ENCODE peak calls at places on chromosomes 2 and 18, in five cellular contexts. N is Panc1, R is sigmoid colon, J is suprapubic skin, G is SK-N-SH. O is an unnamed sample.

GRCh38 chr2:64173156-64174135 is 29.2 kb upstream of the PELI1 start:
- DNase-seq in N (no peak), R (no peak), J (no peak), G (no peak), O (no peak)

GRCh38 chr2:47080888-47081301 is 74.2 kb downstream of the STPG4 start:
- DNase-seq in N (no peak), R (peak; percentile 51), J (no peak), G (no peak), O (peak; percentile 59)

GRCh38 chr2:180706694-180707093 is 273.7 kb upstream of the UBE2E3 start:
- DNase-seq in N (no peak), R (no peak), J (no peak), G (no peak), O (no peak)

GRCh38 chr18:23718243-23718720 is 29.0 kb downstream of the LAMA3 start:
- DNase-seq in N (no peak), R (no peak), J (no peak), G (no peak), O (no peak)

GRCh38 chr2:56117764-56118163 is 66.0 kb upstream of the CCDC85A start:
- DNase-seq in N (no peak), R (no peak), J (no peak), G (no peak), O (no peak)

GRCh38 chr2:235324324-235324723 is 169.5 kb upstream of the AGAP1 start:
- DNase-seq in N (no peak), R (no peak), J (no peak), G (no peak), O (no peak)

GRCh38 chr2:159855153-159856140 is 57.4 kb upstream of the CD302 start:
- DNase-seq in N (no peak), R (no peak), J (no peak), G (no peak), O (peak; percentile 75)

GRCh38 chr2:160566717-160567116 is 73.1 kb upstream of the RBMS1 start:
- DNase-seq in N (no peak), R (no peak), J (no peak), G (no peak), O (no peak)

GRCh38 chr2:74373189-74373588 is 6.9 kb downstream of the DCTN1 start:
- DNase-seq in N (no peak), R (no peak), J (no peak), G (no peak), O (no peak)

GRCh38 chr2:150120271-150120950 is 367.1 kb downstream of the RND3 start:
- DNase-seq in N (no peak), R (no peak), J (no peak), G (no peak), O (no peak)

GRCh38 chr2:240930631-240931318 is 24.6 kb downstream of the CROCC2 start:
- DNase-seq in N (no peak), R (peak; percentile 46), J (peak; percentile 68), G (peak; percentile 29), O (peak; percentile 60)

GRCh38 chr2:207054521-207054920 is 111.2 kb downstream of the KLF7 start:
- DNase-seq in N (no peak), R (no peak), J (no peak), G (no peak), O (no peak)

GRCh38 chr2:72778410-72778809 is 47.4 kb downstream of the EXOC6B start:
- DNase-seq in N (no peak), R (no peak), J (no peak), G (no peak), O (no peak)

GRCh38 chr2:208490492-208490891 is 83.9 kb downstream of the PTH2R start:
- DNase-seq in N (no peak), R (no peak), J (no peak), G (no peak), O (no peak)

GRCh38 chr2:20443276-20443920 is 3.5 kb upstream of the RHOB start:
- DNase-seq in N (no peak), R (peak; percentile 79), J (peak; percentile 72), G (peak; percentile 70), O (peak; percentile 62)

GRCh38 chr2:32009479-32010256 is 1.1 kb downstream of the MEMO1 start:
- DNase-seq in N (no peak), R (peak; percentile 73), J (no peak), G (peak; percentile 81), O (peak; percentile 93)

GRCh38 chr2:53202063-53202462 is 565.5 kb upstream of the CHAC2 start:
- DNase-seq in N (peak; percentile 10), R (no peak), J (no peak), G (no peak), O (no peak)

GRCh38 chr18:42784612-42785011 is 330.9 kb downstream of the RIT2 start:
- DNase-seq in N (no peak), R (no peak), J (no peak), G (no peak), O (no peak)

GRCh38 chr2:172465417-172466334 is 38.3 kb downstream of the ITGA6 start:
- DNase-seq in N (peak; percentile 79), R (peak; percentile 75), J (peak; percentile 85), G (peak; percentile 67), O (peak; percentile 80)

GRCh38 chr2:43034921-43035320 is 191.5 kb downstream of the ZFP36L2 start:
- DNase-seq in N (no peak), R (peak; percentile 35), J (no peak), G (no peak), O (peak; percentile 14)

GRCh38 chr18:50079571-50080295 is 115.2 kb downstream of the MYO5B start:
- DNase-seq in N (no peak), R (peak; percentile 66), J (no peak), G (no peak), O (no peak)

GRCh38 chr2:230161180-230161579 is 58.6 kb downstream of the SP110 start:
- DNase-seq in N (no peak), R (no peak), J (no peak), G (no peak), O (no peak)

GRCh38 chr2:19358242-19359020 is at the start of gene OSR1:
- DNase-seq in N (no peak), R (peak; percentile 90), J (peak; percentile 87), G (peak; percentile 70), O (peak; percentile 81)

GRCh38 chr2:162258686-162259085 is 15.4 kb upstream of the FAP start:
- DNase-seq in N (no peak), R (no peak), J (no peak), G (no peak), O (no peak)

GRCh38 chr2:221448086-221448856 is 123.8 kb downstream of the EPHA4 start:
- DNase-seq in N (no peak), R (no peak), J (no peak), G (no peak), O (no peak)

GRCh38 chr2:221449406-221449805 is 122.7 kb downstream of the EPHA4 start:
- DNase-seq in N (no peak), R (no peak), J (no peak), G (no peak), O (no peak)

GRCh38 chr2:221446140-221446539 is 126.0 kb downstream of the EPHA4 start:
- DNase-seq in N (no peak), R (no peak), J (no peak), G (no peak), O (no peak)

GRCh38 chr2:221448857-221449390 is 123.2 kb downstream of the EPHA4 start:
- DNase-seq in N (no peak), R (no peak), J (no peak), G (no peak), O (no peak)

DNA sequence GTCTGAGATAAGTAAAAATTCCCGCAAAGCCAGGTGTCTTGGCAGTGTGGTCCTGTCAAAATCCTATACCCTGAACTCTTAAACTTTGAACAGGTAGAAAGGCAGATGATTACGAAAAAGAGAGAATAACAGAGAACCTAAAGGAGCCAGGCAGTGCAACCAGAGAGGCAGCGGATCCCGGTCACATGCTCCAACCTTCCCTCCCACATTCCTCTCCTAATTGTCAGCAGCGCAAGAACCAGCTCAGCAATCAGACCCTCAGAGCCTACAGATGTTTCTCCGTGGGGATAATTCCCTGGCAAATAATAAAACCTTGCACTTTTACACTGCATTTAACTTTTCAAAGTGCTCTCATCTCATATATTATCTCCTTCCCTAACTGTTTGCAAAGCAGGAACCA is 124.8 kb downstream of the EPHA4 start:
- DNase-seq in N (no peak), R (no peak), J (no peak), G (no peak), O (no peak)
- TF ChIP-seq CTCF in N (no peak), R (no peak), J (no peak), G (no peak), O (no peak)

GRCh38 chr2:23351388-23352141 is 33.4 kb upstream of the KLHL29 start:
- DNase-seq in N (no peak), R (peak; percentile 94), J (peak; percentile 87), G (peak; percentile 98), O (peak; percentile 86)
- TF ChIP-seq POLR2AphosphoS5 in N (no peak), R (peak; percentile 47), J (peak; percentile 21), G (no peak), O (peak; percentile 43)

DNA sequence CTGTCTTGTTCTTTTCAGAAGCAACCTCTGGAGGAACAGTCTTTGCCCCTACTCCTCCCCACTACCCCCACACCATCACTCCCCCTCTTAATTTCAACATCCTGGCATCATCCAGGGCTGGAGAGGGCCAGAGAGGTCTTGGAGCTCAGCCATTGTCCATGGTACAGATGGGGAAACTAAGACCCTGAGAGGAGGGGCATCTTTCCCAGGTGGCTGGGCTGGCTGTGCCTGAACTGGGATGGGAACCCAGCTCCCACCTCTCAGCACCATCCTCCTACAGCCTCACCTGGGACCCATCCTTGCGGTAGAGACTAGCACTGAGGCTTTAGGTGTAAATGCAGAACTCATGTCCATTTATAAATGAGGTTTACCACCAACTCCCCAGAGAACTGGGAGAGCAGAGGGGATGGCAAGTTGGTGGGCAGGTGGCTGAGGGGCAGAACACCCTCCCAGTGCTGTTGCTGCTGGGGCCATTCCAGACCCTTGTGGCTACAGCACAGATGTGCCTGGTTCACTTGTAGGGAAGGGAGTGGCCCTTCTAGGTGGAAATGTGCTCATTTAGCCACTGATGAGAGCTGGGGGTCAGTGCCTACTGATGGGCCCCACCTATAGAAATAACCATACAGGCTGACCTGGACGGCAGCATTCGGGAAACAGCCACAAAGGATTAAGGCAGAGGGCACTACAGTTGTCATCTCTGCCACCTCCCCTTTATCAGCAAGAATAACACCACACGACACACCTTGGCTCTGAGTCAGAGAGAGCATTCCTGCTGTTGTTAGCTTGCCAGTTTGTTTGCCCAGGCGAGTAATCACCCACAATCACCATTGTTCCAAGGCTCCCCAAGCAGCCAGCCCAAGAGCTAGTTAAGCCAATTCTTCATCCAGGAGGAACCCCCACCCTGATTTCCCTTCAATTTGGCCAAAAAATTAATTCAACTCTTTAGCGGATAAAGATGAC is 2.1 kb downstream of the MLPH start:
- DNase-seq in N (no peak), R (no peak), J (no peak), G (no peak), O (peak; percentile 38)
- H3K27me3 ChIP-seq in N (no peaks in the 10 kb centered on the region), R (peaks cover 15% of the 10 kb centered on the region), J (peaks cover 22% of the 10 kb centered on the region), G (no peaks in the 10 kb centered on the region), O (peaks cover 82% of the 10 kb centered on the region)

DNA sequence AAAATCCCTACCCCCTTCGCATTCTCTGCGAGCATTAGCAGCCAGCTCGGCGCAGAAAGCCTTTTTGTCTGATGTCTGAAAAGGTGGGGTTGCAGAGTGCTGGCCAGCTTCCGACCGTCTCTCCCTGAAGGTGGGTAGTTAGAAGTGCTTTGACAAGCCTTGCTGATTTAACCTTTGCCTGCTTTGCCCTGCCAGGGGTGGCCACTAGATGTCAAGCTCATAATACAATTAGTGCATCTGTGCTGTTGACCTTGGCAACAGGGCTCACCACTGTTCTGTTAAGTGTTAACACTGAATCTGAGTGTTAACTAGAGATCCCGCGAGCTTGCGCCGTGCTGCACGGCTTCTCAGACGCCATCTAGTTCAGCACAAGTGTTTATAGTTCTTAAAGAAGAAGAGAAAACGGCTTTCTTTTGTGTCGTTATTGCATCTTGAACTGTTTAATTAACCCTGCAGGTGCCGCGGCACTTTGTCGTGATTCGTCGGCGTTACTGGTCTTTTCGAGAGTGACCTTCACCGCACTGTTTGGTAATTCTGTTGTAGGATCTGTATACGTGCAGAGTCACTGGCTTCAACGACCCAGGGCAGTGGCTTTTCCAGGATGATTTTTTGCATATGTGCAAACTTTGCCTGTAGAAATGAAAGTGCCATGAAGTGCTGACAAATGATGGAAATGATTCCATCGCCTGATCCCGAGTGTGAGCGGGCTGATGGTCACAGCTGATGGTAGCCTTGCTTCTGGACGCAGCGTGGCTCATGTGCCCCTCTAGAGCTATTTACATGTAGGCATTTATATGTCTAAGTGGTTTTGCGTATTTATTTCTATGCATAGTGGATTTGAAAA is 5.5 kb downstream of the SALL3 start:
- DNase-seq in N (peak; percentile 50), R (no peak), J (no peak), G (no peak), O (no peak)
- TF ChIP-seq CTCF in N (peak; percentile 75), R (no peak), J (no peak), G (peak; percentile 14), O (peak; percentile 4)